ENCODE peak calls at places on chromosomes 4 and X, in six cellular contexts. C, U, O, S, R and I are unnamed samples.

GRCh38 chr4:168674869-168675268 is 178.0 kb downstream of the PALLD start:
- DNase-seq in C (no peak), O (no peak), U (no peak), S (peak; percentile 38), R (no peak), I (peak; percentile 12)

GRCh38 chr4:175874290-175874689 is 62.2 kb upstream of the GPM6A start:
- DNase-seq in R (no peak), U (no peak), C (no peak), S (no peak), O (no peak), I (no peak)

GRCh38 chrX:12955882-12956703 is 18.8 kb upstream of the TMSB4X start:
- DNase-seq in O (peak; percentile 91), S (peak; percentile 62), U (peak; percentile 72), R (peak; percentile 81), C (peak; percentile 85), I (peak; percentile 73)

GRCh38 chr4:154707877-154708276 is 35.9 kb upstream of the LRAT start:
- DNase-seq in S (peak; percentile 86), R (no peak), O (no peak), U (no peak), C (no peak), I (no peak)

GRCh38 chrX:36019164-36019563 is 99.6 kb downstream of the CFAP47 start:
- DNase-seq in S (no peak), O (no peak), R (no peak), C (no peak), U (no peak), I (no peak)

GRCh38 chr4:47543331-47543730 is 58.3 kb downstream of the ATP10D start:
- DNase-seq in O (no peak), S (no peak), R (peak; percentile 36), C (no peak), U (peak; percentile 54), I (no peak)

GRCh38 chr4:147733614-147734344 is 1.9 kb downstream of the ARHGAP10 start:
- DNase-seq in C (no peak), O (no peak), U (peak; percentile 77), S (peak; percentile 45), R (peak; percentile 34), I (no peak)

GRCh38 chr4:126702747-126703146 is 930.0 kb upstream of the INTU start:
- DNase-seq in O (no peak), C (no peak), U (no peak), R (no peak), S (no peak), I (no peak)

GRCh38 chrX:103498786-103499185 is 20.5 kb downstream of the RAB40A start:
- DNase-seq in O (no peak), C (no peak), S (no peak), R (no peak), U (no peak), I (no peak)

GRCh38 chrX:52280812-52281211 is 88.0 kb upstream of the XAGE2 start:
- DNase-seq in U (no peak), C (no peak), R (no peak), O (no peak), S (no peak), I (no peak)

GRCh38 chrX:45400380-45400779 is 199.7 kb upstream of the DIPK2B start:
- DNase-seq in C (no peak), S (no peak), U (peak; percentile 14), R (peak; percentile 84), O (no peak), I (peak; percentile 7)

GRCh38 chr4:139131209-139131870 is 45.7 kb downstream of the ELF2 start:
- DNase-seq in O (no peak), S (peak; percentile 26), R (no peak), U (no peak), C (no peak), I (no peak)

GRCh38 chr4:164847967-164848649 is 28.9 kb upstream of the APELA start:
- DNase-seq in R (no peak), U (no peak), S (no peak), C (no peak), O (no peak), I (no peak)

GRCh38 chr4:122758033-122758432 is 25.5 kb downstream of the BBS12 start:
- DNase-seq in R (no peak), U (peak; percentile 69), O (no peak), S (peak; percentile 61), C (peak; percentile 70), I (no peak)

GRCh38 chrX:145068450-145068849 is 178.9 kb upstream of the SPANXN1 start:
- DNase-seq in R (no peak), C (no peak), O (no peak), U (no peak), S (no peak), I (no peak)

GRCh38 chr4:108072300-108072699 is 82.6 kb downstream of the HADH start:
- DNase-seq in O (no peak), U (no peak), S (peak; percentile 4), R (no peak), C (no peak), I (no peak)

GRCh38 chr4:84691170-84691691 is 108.3 kb downstream of the CDS1 start:
- DNase-seq in O (no peak), S (peak; percentile 93), C (no peak), R (peak; percentile 97), U (peak; percentile 94), I (peak; percentile 88)

GRCh38 chrX:69555396-69556023 is 51.4 kb downstream of the NALF2 start:
- DNase-seq in O (no peak), U (no peak), S (no peak), C (no peak), R (no peak), I (no peak)

GRCh38 chr4:82851902-82852750 is 38.8 kb downstream of the SEC31A start:
- DNase-seq in S (peak; percentile 60), O (no peak), C (peak; percentile 60), R (peak; percentile 14), U (peak; percentile 61), I (no peak)

GRCh38 chr4:88599714-88600113 is 7.4 kb downstream of the HERC3 start:
- DNase-seq in O (no peak), U (no peak), C (no peak), R (no peak), S (no peak), I (no peak)

GRCh38 chrX:11474576-11474975 is 181.4 kb downstream of the AMELX start:
- DNase-seq in R (no peak), U (peak; percentile 3), O (no peak), S (no peak), C (no peak), I (no peak)

GRCh38 chr4:25873632-25874129 is 10.9 kb upstream of the SEL1L3 start:
- DNase-seq in U (no peak), R (no peak), S (no peak), C (no peak), O (no peak), I (no peak)

GRCh38 chr4:25103423-25103822 is 56.8 kb downstream of the SEPSECS start:
- DNase-seq in O (no peak), U (no peak), S (no peak), R (no peak), C (no peak), I (no peak)

GRCh38 chr4:2930821-2931764 is 32.1 kb downstream of the NOP14 start:
- DNase-seq in O (no peak), R (no peak), C (no peak), S (no peak), U (no peak), I (no peak)

GRCh38 chr4:100786481-100786880 is 268.7 kb upstream of the EMCN start:
- DNase-seq in C (no peak), S (no peak), O (no peak), R (peak; percentile 21), U (no peak), I (no peak)

GRCh38 chr4:80231180-80231579 is 33.9 kb downstream of the PRDM8 start:
- DNase-seq in C (no peak), R (peak; percentile 84), S (peak; percentile 37), O (no peak), U (no peak), I (no peak)

DNA sequence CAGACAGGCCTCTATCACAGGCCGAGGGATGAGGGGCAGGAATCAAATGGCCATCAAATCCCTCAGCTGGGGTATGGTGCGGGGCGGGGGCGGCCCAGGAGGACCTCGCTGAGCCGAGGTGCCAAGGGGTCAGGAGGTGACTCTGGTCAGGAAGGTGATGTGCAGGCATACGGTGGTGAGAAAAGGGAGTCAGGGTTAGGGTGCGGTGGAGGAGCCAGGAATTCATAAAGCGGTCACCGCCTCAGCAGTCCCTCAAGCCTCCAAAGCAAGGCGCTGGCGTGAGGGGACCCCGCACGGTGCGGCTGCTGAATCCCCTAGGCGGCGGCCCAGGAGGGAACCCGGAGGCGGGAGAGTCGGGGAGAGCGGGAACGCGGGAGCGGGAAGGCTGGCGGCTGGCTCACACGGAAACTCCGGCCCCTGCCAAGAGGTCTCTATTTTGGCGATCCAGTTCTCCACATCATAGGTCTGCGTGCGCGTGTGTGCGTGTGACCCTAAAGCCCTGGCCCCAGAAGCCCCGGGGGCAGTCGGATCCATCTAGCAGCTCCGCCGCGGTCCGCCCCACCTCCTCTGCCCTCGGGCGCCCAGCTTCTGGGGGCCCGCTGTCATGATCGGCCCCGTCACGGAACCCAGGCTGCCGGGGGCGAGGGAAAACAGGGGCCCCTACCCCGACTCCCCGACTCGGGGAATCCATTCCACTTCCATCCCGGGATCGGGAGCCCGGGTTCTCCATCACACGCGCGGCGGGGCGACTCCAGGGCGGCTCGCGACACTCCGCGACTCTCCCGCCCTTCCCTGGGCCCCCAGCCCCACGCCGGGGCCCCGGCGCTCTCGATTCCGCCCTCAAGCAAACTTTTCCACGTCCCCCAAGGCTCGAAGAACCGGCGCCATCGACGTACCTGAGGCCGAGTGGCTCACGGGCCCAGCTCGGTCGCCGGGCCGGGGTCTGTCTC is 593 bp downstream of the ELF4 start:
- DNase-seq in U (peak; percentile 62), C (peak; percentile 54), S (peak; percentile 21), O (no peak), R (no peak), I (no peak)
- H3K27ac ChIP-seq in U (peak overlapping the region; percentile 97), C (peak overlapping the region; percentile 84), S (peak overlapping the region; percentile 87), O (no peak overlapping the region), R (peak overlapping the region; percentile 82), I (peak overlapping the region; percentile 91)

GRCh38 chrX:150411656-150412055 is 48.5 kb downstream of the MAMLD1 start:
- DNase-seq in O (no peak), S (no peak), R (no peak), C (no peak), U (no peak), I (no peak)

GRCh38 chrX:150410513-150410912 is 47.4 kb downstream of the MAMLD1 start:
- DNase-seq in S (no peak), R (no peak), O (peak; percentile 60), C (no peak), U (no peak), I (no peak)

GRCh38 chrX:150416469-150416868 is 53.4 kb downstream of the MAMLD1 start:
- DNase-seq in C (no peak), R (no peak), U (no peak), O (no peak), S (no peak), I (no peak)

GRCh38 chrX:150409964-150410363 is 46.8 kb downstream of the MAMLD1 start:
- DNase-seq in C (no peak), R (no peak), U (no peak), S (no peak), O (no peak), I (no peak)

GRCh38 chrX:150414228-150414627 is 51.1 kb downstream of the MAMLD1 start:
- DNase-seq in C (no peak), R (no peak), S (no peak), O (no peak), U (no peak), I (no peak)
- H3K4me3 ChIP-seq in C (no peak overlapping the region), R (no peak overlapping the region), S (no peak overlapping the region), O (no peak overlapping the region), U (no peak overlapping the region), I (no peak overlapping the region)

GRCh38 chr4:38086515-38087226 is 126.5 kb downstream of the PTTG2 start:
- DNase-seq in R (no peak), S (no peak), C (no peak), U (no peak), O (no peak), I (no peak)
- H3K27ac ChIP-seq in R (no peak overlapping the region), S (no peak overlapping the region), C (no peak overlapping the region), U (peak overlapping the region; percentile 84), O (no peak overlapping the region), I (no peak overlapping the region)

GRCh38 chrX:1874899-1875298 is 260.0 kb downstream of the ASMT start:
- DNase-seq in O (no peak), C (no peak), S (no peak), U (no peak), R (no peak), I (no peak)
- H3K4me3 ChIP-seq in O (no peak overlapping the region), C (no peak overlapping the region), S (no peak overlapping the region), U (no peak overlapping the region), R (no peak overlapping the region), I (no peak overlapping the region)